ENCODE peak calls at places on chromosome 13, in ten cellular contexts. Y is fibroblast of lung; J is brain microvascular endothelial cell; V is CD4-positive, CD25-positive, alpha-beta regulatory T cell; K is vagina; M is prostate gland; A is left ventricle myocardium inferior; W is heart right ventricle; U is GM23248; S is H7. E is an unnamed sample.

GRCh38 chr13:96994030-96994848 is at the start of gene OXGR1:
- DNase-seq in S (peak; percentile 69), W (no peak), K (no peak), V (no peak), J (no peak), U (peak; percentile 14), M (no peak), Y (no peak), A (no peak), E (no peak)

GRCh38 chr13:61255035-61255796 is 160.4 kb downstream of the PCDH20 start:
- DNase-seq in M (no peak), K (no peak), V (no peak), U (no peak), W (no peak), A (no peak), J (no peak), Y (peak; percentile 11), S (peak; percentile 2), E (no peak)

GRCh38 chr13:46172531-46172991 is 9.4 kb downstream of the LCP1 start:
- DNase-seq in V (peak; percentile 70), Y (no peak), K (no peak), M (no peak), W (no peak), S (no peak), A (no peak), U (no peak), J (no peak), E (no peak)

GRCh38 chr13:45368571-45368970 is 27.6 kb upstream of the TPT1 start:
- DNase-seq in U (no peak), W (no peak), K (no peak), V (no peak), S (no peak), J (no peak), M (peak; percentile 59), A (no peak), Y (no peak), E (peak; percentile 5)

GRCh38 chr13:32645854-32646253 is 59.6 kb downstream of the PDS5B start:
- DNase-seq in K (no peak), Y (peak; percentile 21), J (no peak), S (no peak), U (no peak), A (no peak), W (no peak), V (no peak), M (no peak), E (no peak)

GRCh38 chr13:32887617-32888016 is 128.6 kb upstream of the KL start:
- DNase-seq in V (no peak), K (no peak), W (no peak), M (no peak), Y (no peak), S (no peak), A (no peak), J (no peak), U (no peak), E (no peak)

GRCh38 chr13:83681547-83681946 is 200.7 kb downstream of the SLITRK1 start:
- DNase-seq in V (no peak), J (no peak), S (peak; percentile 6), W (no peak), Y (no peak), A (no peak), U (no peak), M (no peak), K (no peak), E (no peak)

GRCh38 chr13:40342461-40342860 is 324.0 kb downstream of the FOXO1 start:
- DNase-seq in W (no peak), V (no peak), M (no peak), K (no peak), J (no peak), U (peak; percentile 16), A (no peak), S (no peak), Y (peak; percentile 38), E (no peak)

GRCh38 chr13:31012285-31013024 is 80.0 kb downstream of the TEX26 start:
- DNase-seq in M (no peak), A (no peak), S (peak; percentile 57), W (no peak), K (no peak), J (peak; percentile 33), V (no peak), Y (no peak), U (peak; percentile 60), E (no peak)

GRCh38 chr13:81929988-81930387 is 1589.1 kb upstream of the SPRY2 start:
- DNase-seq in J (no peak), K (no peak), V (no peak), S (peak; percentile 2), A (no peak), W (no peak), Y (peak; percentile 6), M (no peak), U (peak; percentile 14), E (no peak)

GRCh38 chr13:22487932-22488331 is 692.8 kb upstream of the SGCG start:
- DNase-seq in U (peak; percentile 4), W (no peak), M (no peak), Y (no peak), S (no peak), V (no peak), K (no peak), A (no peak), J (no peak), E (no peak)

GRCh38 chr13:98483636-98484288 is 93.1 kb downstream of the STK24 start:
- DNase-seq in V (no peak), K (no peak), W (no peak), U (peak; percentile 37), S (no peak), Y (peak; percentile 21), A (no peak), M (peak; percentile 27), J (no peak), E (no peak)

GRCh38 chr13:78241278-78241919 is 322.8 kb upstream of the EDNRB start:
- DNase-seq in M (no peak), J (peak; percentile 12), U (peak; percentile 70), W (no peak), S (peak; percentile 13), Y (peak; percentile 12), K (no peak), A (peak; percentile 13), V (no peak), E (no peak)

GRCh38 chr13:75514080-75515040 is 23.3 kb downstream of the COMMD6 start:
- DNase-seq in K (no peak), U (peak; percentile 53), J (peak; percentile 35), W (no peak), Y (peak; percentile 42), M (no peak), V (no peak), A (no peak), S (no peak), E (no peak)

DNA sequence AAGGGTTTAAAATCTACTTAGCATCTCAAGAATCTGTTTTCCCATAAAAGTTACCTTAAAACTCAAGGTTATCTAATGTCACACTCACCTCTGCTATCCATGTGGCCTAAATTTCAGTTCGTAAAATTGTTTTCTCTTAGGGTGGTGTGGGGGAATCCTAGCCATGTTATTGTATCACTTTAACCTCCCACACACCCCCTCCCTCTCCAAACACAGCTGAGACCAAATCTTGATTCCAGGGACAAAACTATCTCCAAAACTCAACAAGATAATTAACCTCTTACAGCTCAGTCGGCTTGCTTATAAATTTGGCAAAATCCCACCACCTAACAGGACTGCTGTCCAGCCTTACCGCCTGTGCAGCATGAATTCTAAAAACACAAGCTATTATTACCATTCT is 3.8 kb downstream of the CARS2 start:
- DNase-seq in M (no peak), K (no peak), W (no peak), S (no peak), J (no peak), A (no peak), U (peak; percentile 9), V (no peak), Y (peak; percentile 5), E (no peak)
- H3K36me3 ChIP-seq in M (no peaks in the 10 kb centered on the region), K (no peaks in the 10 kb centered on the region), W (peaks cover 67% of the 10 kb centered on the region), S (peaks cover 13% of the 10 kb centered on the region), J (peaks cover 26% of the 10 kb centered on the region), A (peaks cover 48% of the 10 kb centered on the region), U (peaks cover 32% of the 10 kb centered on the region), V (peaks cover 58% of the 10 kb centered on the region), Y (peaks cover 8% of the 10 kb centered on the region), E (peaks cover 69% of the 10 kb centered on the region)

GRCh38 chr13:100665403-100665802 is 9.2 kb downstream of the TMTC4 start:
- DNase-seq in A (no peak), S (no peak), W (no peak), J (no peak), U (no peak), M (no peak), Y (no peak), K (no peak), V (no peak), E (no peak)
- H3K36me3 ChIP-seq in A (peaks cover 76% of the 10 kb centered on the region), S (peaks cover 34% of the 10 kb centered on the region), W (peaks cover 98% of the 10 kb centered on the region), J (no peaks in the 10 kb centered on the region), U (no peaks in the 10 kb centered on the region), M (no peaks in the 10 kb centered on the region), Y (peaks cover 2% of the 10 kb centered on the region), K (no peaks in the 10 kb centered on the region), V (peaks cover 57% of the 10 kb centered on the region), E (peaks cover 55% of the 10 kb centered on the region)

GRCh38 chr13:26324867-26325266 is 70.9 kb downstream of the CDK8 start:
- DNase-seq in K (no peak), M (no peak), S (no peak), W (no peak), J (no peak), U (no peak), V (no peak), Y (peak; percentile 46), A (no peak), E (no peak)

GRCh38 chr13:26325876-26326275 is 71.9 kb downstream of the CDK8 start:
- DNase-seq in A (no peak), U (no peak), Y (peak; percentile 37), V (no peak), W (no peak), S (no peak), J (no peak), M (no peak), K (no peak), E (no peak)

GRCh38 chr13:26327905-26328304 is 74.0 kb downstream of the CDK8 start:
- DNase-seq in Y (peak; percentile 42), U (no peak), M (no peak), J (no peak), A (no peak), V (no peak), K (no peak), S (no peak), W (no peak), E (no peak)

GRCh38 chr13:26326562-26326961 is 72.6 kb downstream of the CDK8 start:
- DNase-seq in W (no peak), J (no peak), Y (no peak), V (no peak), K (no peak), M (no peak), A (no peak), S (no peak), U (no peak), E (no peak)

DNA sequence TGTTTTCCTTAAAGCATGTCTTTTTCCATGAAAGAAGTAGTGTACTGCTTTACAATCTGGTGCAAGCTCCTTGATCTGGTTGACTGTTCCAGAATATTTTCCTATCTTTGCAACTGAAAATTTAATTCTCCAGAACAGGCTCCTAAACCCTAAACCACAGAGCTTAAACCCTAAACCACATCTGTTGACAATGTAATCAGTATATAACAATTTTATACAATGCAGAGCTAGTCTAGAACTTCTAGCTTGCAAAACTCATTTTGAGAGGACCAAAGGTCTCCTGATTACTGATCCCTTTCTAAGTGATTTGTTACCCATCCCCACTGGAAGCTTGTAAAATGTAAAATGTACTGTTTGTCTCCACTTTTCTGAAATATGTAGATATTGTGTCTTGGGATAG is 74.4 kb downstream of the CDK8 start:
- DNase-seq in V (no peak), J (no peak), S (no peak), W (no peak), K (no peak), M (no peak), Y (no peak), U (no peak), A (no peak), E (no peak)
- H3K36me3 ChIP-seq in V (no peaks in the 10 kb centered on the region), J (no peaks in the 10 kb centered on the region), S (no peaks in the 10 kb centered on the region), W (no peaks in the 10 kb centered on the region), K (no peaks in the 10 kb centered on the region), M (no peaks in the 10 kb centered on the region), Y (no peaks in the 10 kb centered on the region), U (no peaks in the 10 kb centered on the region), A (no peaks in the 10 kb centered on the region), E (no peaks in the 10 kb centered on the region)

GRCh38 chr13:80337011-80337688 is 3.8 kb downstream of the SPRY2 start:
- DNase-seq in K (no peak), S (peak; percentile 30), A (no peak), J (no peak), Y (peak; percentile 26), V (no peak), W (no peak), U (peak; percentile 30), M (peak; percentile 19), E (no peak)
- H3K36me3 ChIP-seq in K (no peaks in the 10 kb centered on the region), S (peaks cover 14% of the 10 kb centered on the region), A (peaks cover 43% of the 10 kb centered on the region), J (peaks cover 13% of the 10 kb centered on the region), Y (peaks cover 9% of the 10 kb centered on the region), V (no peaks in the 10 kb centered on the region), W (peaks cover 51% of the 10 kb centered on the region), U (peaks cover 23% of the 10 kb centered on the region), M (no peaks in the 10 kb centered on the region), E (peaks cover 24% of the 10 kb centered on the region)